ENCODE peak calls at places on chromosomes 12 and 14, in ten cellular contexts. Z, U, J, O, B, V, N, P, H and G are unnamed samples.

GRCh38 chr12:82857911-82858533 is 171.3 kb downstream of the TMTC2 start:
- DNase-seq in Z (no peak), U (no peak), J (no peak), O (no peak), B (no peak), V (no peak), N (no peak), P (no peak), H (no peak), G (no peak)

GRCh38 chr14:90649096-90649495 is 167.1 kb downstream of the TTC7B start:
- DNase-seq in Z (no peak), U (no peak), J (no peak), O (no peak), B (no peak), V (no peak), N (peak), P (peak), H (no peak), G (no peak)

GRCh38 chr14:91737619-91738018 is 5.7 kb upstream of the CATSPERB start:
- DNase-seq in Z (no peak), U (no peak), J (no peak), O (no peak), B (no peak), V (no peak), N (no peak), P (no peak), H (no peak), G (no peak)

GRCh38 chr12:96051756-96052155 is 16.4 kb upstream of the LTA4H start:
- DNase-seq in Z (no peak), U (no peak), J (no peak), O (no peak), B (no peak), V (no peak), N (no peak), P (no peak), H (no peak), G (no peak)

GRCh38 chr14:28577711-28578131 is 188.9 kb upstream of the FOXG1 start:
- DNase-seq in Z (peak), U (no peak), J (no peak), O (no peak), B (no peak), V (no peak), N (peak), P (peak), H (no peak), G (no peak)

GRCh38 chr12:78392918-78393317 is 471.7 kb upstream of the SYT1 start:
- DNase-seq in Z (no peak), U (no peak), J (no peak), O (peak), B (no peak), V (no peak), N (peak), P (peak), H (no peak), G (no peak)

GRCh38 chr12:71397433-71397954 is 42.1 kb upstream of the LGR5 start:
- DNase-seq in Z (no peak), U (no peak), J (no peak), O (peak), B (no peak), V (no peak), N (no peak), P (no peak), H (no peak), G (peak)

GRCh38 chr14:89244720-89245119 is 172.3 kb downstream of the FOXN3 start:
- DNase-seq in Z (no peak), U (no peak), J (no peak), O (no peak), B (no peak), V (no peak), N (no peak), P (no peak), H (no peak), G (no peak)

GRCh38 chr12:7678744-7679143 is 13.0 kb upstream of the APOBEC1 start:
- DNase-seq in Z (no peak), U (no peak), J (no peak), O (no peak), B (no peak), V (no peak), N (no peak), P (no peak), H (no peak), G (no peak)

GRCh38 chr12:59446156-59446555 is 149.7 kb upstream of the SLC16A7 start:
- DNase-seq in Z (no peak), U (no peak), J (no peak), O (no peak), B (no peak), V (no peak), N (no peak), P (no peak), H (no peak), G (no peak)

GRCh38 chr12:122753213-122753571 is 568 bp downstream of the DENR start:
- DNase-seq in Z (no peak), U (no peak), J (no peak), O (no peak), B (no peak), V (no peak), N (no peak), P (peak), H (no peak), G (no peak)